ENCODE peak calls at places on chromosomes 3 and 15, in five cellular contexts. One of them, this sample, is unnamed.

GRCh38 chr3:134796313-134797079 is 1.4 kb downstream of the EPHB1 start:
- DNase-seq in stomach: no peak
- DNase-seq in prostate gland: no peak
- DNase-seq in transverse colon: no peak
- DNase-seq in heart left ventricle: no peak
- DNase-seq in this sample: peak

GRCh38 chr3:49456417-49456816 is 13.7 kb upstream of the DAG1 start:
- DNase-seq in heart left ventricle: no peak
- DNase-seq in transverse colon: no peak
- DNase-seq in stomach: no peak
- DNase-seq in prostate gland: no peak
- DNase-seq in this sample: no peak

GRCh38 chr3:46953265-46954010 is 23.1 kb downstream of the CCDC12 start:
- DNase-seq in prostate gland: no peak
- DNase-seq in transverse colon: peak
- DNase-seq in stomach: no peak
- DNase-seq in heart left ventricle: no peak
- DNase-seq in this sample: no peak

GRCh38 chr15:45389351-45389750 is 11.0 kb upstream of the GATM start:
- DNase-seq in stomach: no peak
- DNase-seq in heart left ventricle: no peak
- DNase-seq in prostate gland: no peak
- DNase-seq in transverse colon: no peak
- DNase-seq in this sample: no peak

GRCh38 chr15:84702961-84703482 is 12.9 kb downstream of the SEC11A start:
- DNase-seq in stomach: peak
- DNase-seq in prostate gland: no peak
- DNase-seq in heart left ventricle: peak
- DNase-seq in transverse colon: peak
- DNase-seq in this sample: no peak

GRCh38 chr15:70098461-70099166 is 897 bp upstream of the TLE3 start:
- DNase-seq in stomach: peak
- DNase-seq in heart left ventricle: peak
- DNase-seq in prostate gland: no peak
- DNase-seq in transverse colon: peak
- DNase-seq in this sample: no peak

GRCh38 chr3:111570404-111571030 is 24.6 kb downstream of the ZBED2 start:
- DNase-seq in prostate gland: no peak
- DNase-seq in heart left ventricle: no peak
- DNase-seq in stomach: no peak
- DNase-seq in transverse colon: no peak
- DNase-seq in this sample: no peak

GRCh38 chr3:60582285-60582684 is 669.0 kb downstream of the FHIT start:
- DNase-seq in heart left ventricle: no peak
- DNase-seq in transverse colon: no peak
- DNase-seq in prostate gland: no peak
- DNase-seq in stomach: no peak
- DNase-seq in this sample: no peak

GRCh38 chr3:53996153-53996861 is 104.6 kb upstream of the SELENOK start:
- DNase-seq in prostate gland: no peak
- DNase-seq in heart left ventricle: no peak
- DNase-seq in transverse colon: peak
- DNase-seq in stomach: no peak
- DNase-seq in this sample: no peak

GRCh38 chr15:25739687-25740121 is 123.4 kb downstream of the ATP10A start:
- DNase-seq in stomach: no peak
- DNase-seq in heart left ventricle: no peak
- DNase-seq in prostate gland: no peak
- DNase-seq in transverse colon: no peak
- DNase-seq in this sample: peak

GRCh38 chr3:134852893-134853351 is 57.9 kb downstream of the EPHB1 start:
- DNase-seq in heart left ventricle: no peak
- DNase-seq in stomach: no peak
- DNase-seq in transverse colon: peak
- DNase-seq in prostate gland: no peak
- DNase-seq in this sample: no peak

GRCh38 chr3:113601240-113601639 is 68.9 kb downstream of the SIDT1 start:
- DNase-seq in prostate gland: no peak
- DNase-seq in heart left ventricle: no peak
- DNase-seq in stomach: no peak
- DNase-seq in transverse colon: no peak
- DNase-seq in this sample: no peak

GRCh38 chr3:113606539-113607218 is 74.3 kb downstream of the SIDT1 start:
- DNase-seq in prostate gland: no peak
- DNase-seq in transverse colon: peak
- DNase-seq in heart left ventricle: no peak
- DNase-seq in stomach: no peak
- DNase-seq in this sample: no peak

GRCh38 chr3:113602256-113602655 is 69.9 kb downstream of the SIDT1 start:
- DNase-seq in prostate gland: no peak
- DNase-seq in heart left ventricle: no peak
- DNase-seq in stomach: no peak
- DNase-seq in transverse colon: no peak
- DNase-seq in this sample: no peak

GRCh38 chr3:113600418-113601185 is 68.2 kb downstream of the SIDT1 start:
- DNase-seq in heart left ventricle: no peak
- DNase-seq in prostate gland: no peak
- DNase-seq in transverse colon: no peak
- DNase-seq in stomach: no peak
- DNase-seq in this sample: no peak

GRCh38 chr3:113602836-113603235 is 70.5 kb downstream of the SIDT1 start:
- DNase-seq in transverse colon: no peak
- DNase-seq in heart left ventricle: no peak
- DNase-seq in prostate gland: no peak
- DNase-seq in stomach: no peak
- DNase-seq in this sample: no peak
- H3K4me3 ChIP-seq in transverse colon: no peak
- H3K4me3 ChIP-seq in heart left ventricle: no peak
- H3K4me3 ChIP-seq in prostate gland: no peak
- H3K4me3 ChIP-seq in stomach: no peak
- H3K4me3 ChIP-seq in this sample: no peak

DNA sequence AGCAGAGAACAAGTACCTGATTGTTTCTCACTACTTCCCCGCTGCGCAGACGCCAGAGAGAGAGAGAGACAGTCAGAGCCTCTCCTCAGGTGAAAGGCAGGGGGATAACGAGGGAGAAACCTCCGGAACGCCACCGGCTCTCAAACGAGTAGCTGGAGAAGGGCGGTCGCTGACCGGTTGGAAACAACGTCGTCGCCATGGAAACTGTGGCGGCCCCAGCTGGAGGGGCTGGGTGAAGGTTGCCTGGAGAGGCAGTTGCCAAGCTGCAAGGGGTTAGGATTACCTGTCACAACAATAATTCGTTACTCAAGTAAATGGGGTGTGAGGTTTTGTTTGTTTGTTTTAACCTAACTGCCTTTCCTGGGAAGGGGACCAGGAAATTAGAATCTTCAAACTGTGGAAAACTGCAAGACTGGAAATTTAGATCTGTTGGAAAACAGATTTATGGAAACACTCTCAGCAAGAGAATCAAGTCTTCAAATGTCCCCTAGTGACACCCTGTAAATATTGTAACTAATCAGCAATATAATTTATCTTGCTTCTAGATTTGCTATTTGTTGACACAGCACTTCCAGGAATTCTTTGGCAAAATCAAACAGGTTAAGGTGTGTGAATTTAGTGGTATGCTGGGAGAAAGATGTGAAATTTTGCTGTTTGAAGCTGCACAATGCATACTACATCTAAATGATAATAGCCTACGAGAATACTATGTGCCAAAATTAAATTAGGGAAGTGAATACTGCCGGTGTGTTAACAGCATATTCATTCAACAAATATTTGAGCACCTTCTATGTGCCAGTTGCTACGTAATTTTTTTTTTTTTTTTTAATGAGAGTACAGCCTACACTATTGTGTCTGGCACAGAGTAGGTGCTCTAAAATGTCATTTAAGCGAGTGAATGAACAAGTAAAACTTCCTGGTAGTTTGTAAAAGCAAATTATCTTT is at the start of gene DNAH12:
- DNase-seq in stomach: peak
- DNase-seq in prostate gland: peak
- DNase-seq in transverse colon: peak
- DNase-seq in heart left ventricle: no peak
- DNase-seq in this sample: no peak
- TF ChIP-seq POLR2A in stomach: no peak
- TF ChIP-seq POLR2A in prostate gland: no peak
- TF ChIP-seq POLR2A in transverse colon: no peak
- TF ChIP-seq POLR2A in heart left ventricle: no peak
- TF ChIP-seq POLR2A in this sample: no peak

GRCh38 chr3:80770106-80771079 is 991.1 kb downstream of the GBE1 start:
- DNase-seq in transverse colon: no peak
- DNase-seq in prostate gland: no peak
- DNase-seq in stomach: no peak
- DNase-seq in heart left ventricle: no peak
- DNase-seq in this sample: no peak

GRCh38 chr3:80769683-80770082 is 991.8 kb downstream of the GBE1 start:
- DNase-seq in prostate gland: no peak
- DNase-seq in stomach: no peak
- DNase-seq in transverse colon: no peak
- DNase-seq in heart left ventricle: no peak
- DNase-seq in this sample: no peak

GRCh38 chr3:80767599-80767998 is 993.8 kb downstream of the GBE1 start:
- DNase-seq in stomach: no peak
- DNase-seq in prostate gland: no peak
- DNase-seq in transverse colon: no peak
- DNase-seq in heart left ventricle: no peak
- DNase-seq in this sample: no peak

GRCh38 chr3:80771085-80771484 is 990.4 kb downstream of the GBE1 start:
- DNase-seq in transverse colon: no peak
- DNase-seq in prostate gland: no peak
- DNase-seq in heart left ventricle: no peak
- DNase-seq in stomach: no peak
- DNase-seq in this sample: no peak
- H3K4me3 ChIP-seq in transverse colon: no peak
- H3K4me3 ChIP-seq in prostate gland: no peak
- H3K4me3 ChIP-seq in heart left ventricle: peak
- H3K4me3 ChIP-seq in stomach: no peak
- H3K4me3 ChIP-seq in this sample: no peak

DNA sequence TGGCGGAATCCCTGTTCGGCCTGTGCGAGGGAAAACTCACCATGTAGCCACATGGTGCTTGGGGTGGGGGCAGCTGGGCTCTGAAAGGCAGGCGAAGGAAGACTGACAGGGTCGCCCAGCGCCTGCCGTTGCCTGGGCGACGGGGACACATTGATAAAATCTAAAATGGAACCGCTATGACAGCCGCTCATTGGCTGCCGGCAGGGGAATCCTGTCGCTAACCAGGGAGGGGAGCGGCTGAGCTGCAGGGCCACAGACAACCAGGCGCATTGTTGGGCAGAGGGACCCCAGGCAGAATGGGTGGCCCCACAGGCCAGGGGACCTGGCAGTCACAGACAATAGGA is 30.3 kb downstream of the IQSEC1 start:
- DNase-seq in prostate gland: no peak
- DNase-seq in transverse colon: no peak
- DNase-seq in stomach: no peak
- DNase-seq in heart left ventricle: no peak
- DNase-seq in this sample: no peak
- TF ChIP-seq POLR2A in prostate gland: no peak
- TF ChIP-seq POLR2A in transverse colon: no peak
- TF ChIP-seq POLR2A in stomach: no peak
- TF ChIP-seq POLR2A in heart left ventricle: no peak
- TF ChIP-seq POLR2A in this sample: no peak

DNA sequence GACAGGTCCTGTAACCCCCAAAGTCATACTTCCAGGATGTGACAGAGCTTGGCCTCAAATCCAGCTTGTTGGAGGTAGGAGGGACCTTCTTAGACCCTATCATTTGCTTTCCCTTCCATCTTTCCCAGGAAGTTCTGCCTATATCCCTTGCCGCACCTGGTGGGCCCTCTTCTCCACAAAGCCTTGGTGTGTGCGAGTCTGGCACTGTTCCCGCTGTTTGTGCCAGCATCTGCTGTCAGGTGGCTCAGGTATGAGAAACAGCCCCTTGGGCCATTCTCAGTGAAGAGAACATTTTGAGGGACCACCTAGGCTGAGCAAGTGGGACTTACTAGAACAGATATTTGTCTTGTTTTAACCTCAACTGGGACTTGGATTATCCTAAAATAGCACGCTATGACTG is 1.3 kb downstream of the IL17RE start:
- DNase-seq in heart left ventricle: no peak
- DNase-seq in prostate gland: no peak
- DNase-seq in stomach: peak
- DNase-seq in transverse colon: no peak
- DNase-seq in this sample: no peak
- H3K4me3 ChIP-seq in heart left ventricle: no peak
- H3K4me3 ChIP-seq in prostate gland: no peak
- H3K4me3 ChIP-seq in stomach: peak
- H3K4me3 ChIP-seq in transverse colon: peak
- H3K4me3 ChIP-seq in this sample: no peak

DNA sequence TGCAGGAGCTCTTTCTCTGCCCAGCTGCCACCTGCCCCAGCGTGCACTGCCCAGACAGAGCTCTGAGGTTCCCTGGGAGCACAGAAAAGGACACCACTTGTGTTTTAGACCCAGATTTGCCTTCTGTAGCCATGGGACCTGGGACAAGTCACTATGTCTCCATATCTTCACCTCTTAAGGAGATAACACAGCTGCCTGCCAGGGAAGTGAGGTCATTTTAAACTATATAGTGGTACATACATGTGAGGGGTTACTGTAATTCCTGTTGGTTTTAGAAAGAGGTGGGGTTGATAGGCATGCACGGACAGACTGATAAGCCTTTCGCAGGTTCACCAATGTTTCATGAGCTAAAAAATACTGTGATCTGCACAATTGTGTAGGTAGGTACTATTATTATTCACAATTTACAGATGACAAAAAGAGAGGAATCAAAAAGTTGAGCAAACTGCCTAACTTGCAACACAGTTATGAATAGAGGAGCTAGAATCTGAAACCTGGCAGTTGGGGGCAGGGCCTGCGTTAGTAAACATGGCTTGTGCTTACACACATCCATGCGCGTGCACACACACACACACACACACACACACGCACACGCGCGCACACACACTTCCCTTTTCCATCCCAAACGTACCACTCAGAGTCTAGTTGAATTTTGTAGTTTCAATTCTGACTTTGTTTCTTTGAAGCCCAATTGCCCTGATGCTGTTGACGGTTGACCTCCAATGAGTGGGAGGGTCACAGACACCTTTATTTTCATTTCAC is 193.6 kb downstream of the FAM43A start:
- DNase-seq in stomach: no peak
- DNase-seq in prostate gland: no peak
- DNase-seq in transverse colon: peak
- DNase-seq in heart left ventricle: no peak
- DNase-seq in this sample: peak
- TF ChIP-seq POLR2A in stomach: no peak
- TF ChIP-seq POLR2A in prostate gland: no peak
- TF ChIP-seq POLR2A in transverse colon: no peak
- TF ChIP-seq POLR2A in heart left ventricle: no peak
- TF ChIP-seq POLR2A in this sample: no peak

This sample was measured in vagina.